ENCODE peak calls at places on chromosomes 6 and 20, in five cellular contexts. One of them, this sample, is unnamed.

GRCh38 chr6:43758617-43759050 is 11.4 kb upstream of the VEGFA start:
- DNase-seq in thoracic aorta: no peak
- DNase-seq in GM12865: no peak
- DNase-seq in neural crest cell: peak
- DNase-seq in NCI-H1417 treated with DMSO at 0.1 percent for 48 hours: no peak
- DNase-seq in this sample: peak

GRCh38 chr20:22949710-22950109 is 85.4 kb upstream of the SSTR4 start:
- DNase-seq in thoracic aorta: no peak
- DNase-seq in NCI-H1417 treated with DMSO at 0.1 percent for 48 hours: no peak
- DNase-seq in GM12865: no peak
- DNase-seq in neural crest cell: no peak
- DNase-seq in this sample: no peak

GRCh38 chr20:38893485-38894090 is 32.6 kb upstream of the FAM83D start:
- DNase-seq in thoracic aorta: no peak
- DNase-seq in GM12865: peak
- DNase-seq in neural crest cell: peak
- DNase-seq in NCI-H1417 treated with DMSO at 0.1 percent for 48 hours: peak
- DNase-seq in this sample: peak

GRCh38 chr6:158287047-158287446 is 25.2 kb upstream of the TULP4 start:
- DNase-seq in GM12865: no peak
- DNase-seq in NCI-H1417 treated with DMSO at 0.1 percent for 48 hours: no peak
- DNase-seq in thoracic aorta: no peak
- DNase-seq in neural crest cell: no peak
- DNase-seq in this sample: no peak

GRCh38 chr20:32970973-32971300 is 33.3 kb downstream of the SUN5 start:
- DNase-seq in GM12865: no peak
- DNase-seq in neural crest cell: no peak
- DNase-seq in NCI-H1417 treated with DMSO at 0.1 percent for 48 hours: no peak
- DNase-seq in thoracic aorta: no peak
- DNase-seq in this sample: no peak

GRCh38 chr20:57071283-57071701 is 195.1 kb downstream of the BMP7 start:
- DNase-seq in GM12865: no peak
- DNase-seq in thoracic aorta: no peak
- DNase-seq in neural crest cell: no peak
- DNase-seq in NCI-H1417 treated with DMSO at 0.1 percent for 48 hours: no peak
- DNase-seq in this sample: no peak

GRCh38 chr6:34990971-34991560 is 102.0 kb downstream of the ANKS1A start:
- DNase-seq in thoracic aorta: no peak
- DNase-seq in GM12865: no peak
- DNase-seq in neural crest cell: no peak
- DNase-seq in NCI-H1417 treated with DMSO at 0.1 percent for 48 hours: no peak
- DNase-seq in this sample: no peak

GRCh38 chr6:20168668-20169633 is 43.3 kb downstream of the MBOAT1 start:
- DNase-seq in NCI-H1417 treated with DMSO at 0.1 percent for 48 hours: no peak
- DNase-seq in neural crest cell: no peak
- DNase-seq in thoracic aorta: no peak
- DNase-seq in GM12865: no peak
- DNase-seq in this sample: no peak

GRCh38 chr20:37969949-37970855 is 63.1 kb downstream of the TTI1 start:
- DNase-seq in NCI-H1417 treated with DMSO at 0.1 percent for 48 hours: no peak
- DNase-seq in GM12865: no peak
- DNase-seq in thoracic aorta: no peak
- DNase-seq in neural crest cell: no peak
- DNase-seq in this sample: no peak

GRCh38 chr6:63750400-63750799 is 114.8 kb downstream of the PHF3 start:
- DNase-seq in thoracic aorta: no peak
- DNase-seq in GM12865: no peak
- DNase-seq in neural crest cell: no peak
- DNase-seq in NCI-H1417 treated with DMSO at 0.1 percent for 48 hours: no peak
- DNase-seq in this sample: no peak

GRCh38 chr6:128337619-128338018 is 182.8 kb downstream of the PTPRK start:
- DNase-seq in neural crest cell: no peak
- DNase-seq in GM12865: no peak
- DNase-seq in thoracic aorta: no peak
- DNase-seq in NCI-H1417 treated with DMSO at 0.1 percent for 48 hours: no peak
- DNase-seq in this sample: no peak

GRCh38 chr20:47019106-47019824 is 124.6 kb downstream of the EYA2 start:
- DNase-seq in GM12865: no peak
- DNase-seq in NCI-H1417 treated with DMSO at 0.1 percent for 48 hours: peak
- DNase-seq in thoracic aorta: no peak
- DNase-seq in neural crest cell: no peak
- DNase-seq in this sample: no peak

GRCh38 chr20:10007747-10008146 is 27.0 kb upstream of the ANKEF1 start:
- DNase-seq in thoracic aorta: no peak
- DNase-seq in neural crest cell: no peak
- DNase-seq in NCI-H1417 treated with DMSO at 0.1 percent for 48 hours: no peak
- DNase-seq in GM12865: no peak
- DNase-seq in this sample: no peak

GRCh38 chr6:133895573-133896343 is 6.8 kb downstream of the TCF21 start:
- DNase-seq in thoracic aorta: no peak
- DNase-seq in NCI-H1417 treated with DMSO at 0.1 percent for 48 hours: no peak
- DNase-seq in GM12865: no peak
- DNase-seq in neural crest cell: no peak
- DNase-seq in this sample: no peak

GRCh38 chr6:157428418-157429202 is 47.6 kb downstream of the ZDHHC14 start:
- DNase-seq in NCI-H1417 treated with DMSO at 0.1 percent for 48 hours: no peak
- DNase-seq in neural crest cell: no peak
- DNase-seq in thoracic aorta: no peak
- DNase-seq in GM12865: no peak
- DNase-seq in this sample: no peak

GRCh38 chr20:59024111-59024530 is 4.9 kb downstream of the TUBB1 start:
- DNase-seq in GM12865: no peak
- DNase-seq in neural crest cell: no peak
- DNase-seq in NCI-H1417 treated with DMSO at 0.1 percent for 48 hours: no peak
- DNase-seq in thoracic aorta: no peak
- DNase-seq in this sample: no peak

GRCh38 chr6:151624900-151625536 is 131.2 kb downstream of the CCDC170 start:
- DNase-seq in GM12865: no peak
- DNase-seq in NCI-H1417 treated with DMSO at 0.1 percent for 48 hours: no peak
- DNase-seq in thoracic aorta: no peak
- DNase-seq in neural crest cell: no peak
- DNase-seq in this sample: no peak

GRCh38 chr20:23652371-23652770 is 14.6 kb upstream of the CST3 start:
- DNase-seq in neural crest cell: no peak
- DNase-seq in GM12865: no peak
- DNase-seq in thoracic aorta: no peak
- DNase-seq in NCI-H1417 treated with DMSO at 0.1 percent for 48 hours: no peak
- DNase-seq in this sample: no peak

GRCh38 chr6:142857609-142858195 is 87.3 kb downstream of the HIVEP2 start:
- DNase-seq in neural crest cell: no peak
- DNase-seq in thoracic aorta: no peak
- DNase-seq in GM12865: peak
- DNase-seq in NCI-H1417 treated with DMSO at 0.1 percent for 48 hours: no peak
- DNase-seq in this sample: peak

GRCh38 chr20:62197801-62198200 is 15.0 kb downstream of the MTG2 start:
- DNase-seq in GM12865: no peak
- DNase-seq in NCI-H1417 treated with DMSO at 0.1 percent for 48 hours: no peak
- DNase-seq in neural crest cell: no peak
- DNase-seq in thoracic aorta: no peak
- DNase-seq in this sample: no peak

This sample was measured in RPMI8226.